ENCODE peak calls at places on chromosomes 13 and 19, in six cellular contexts. C is Peyer's patch; G is stimulated activated CD8-positive, alpha-beta memory T cell treated with anti-CD3 and anti-CD28 coated beads, Interleukin-7, amount 100 ng/mL, for 24 hours; T is T-helper 17 cell; U is H54; Z is central memory CD8-positive, alpha-beta T cell. K is an unnamed sample.

GRCh38 chr19:43534811-43535761 is 2.1 kb downstream of the ZNF575 start:
- DNase-seq in C (peak), G (no peak), T (no peak), U (no peak), Z (no peak), K (no peak)

GRCh38 chr19:13705928-13706447 is 58.3 kb upstream of the MRI1 start:
- DNase-seq in C (no peak), G (no peak), T (no peak), U (peak), Z (no peak), K (no peak)

GRCh38 chr13:98860491-98860890 is 108.0 kb upstream of the SLC15A1 start:
- DNase-seq in C (no peak), G (no peak), T (no peak), U (no peak), Z (no peak), K (no peak)

GRCh38 chr13:96179309-96179708 is 89.4 kb downstream of the HS6ST3 start:
- DNase-seq in C (no peak), G (no peak), T (no peak), U (no peak), Z (no peak), K (no peak)

GRCh38 chr13:98751397-98752110 is 918 bp downstream of the SLC15A1 start:
- DNase-seq in C (no peak), G (no peak), T (no peak), U (no peak), Z (no peak), K (no peak)

GRCh38 chr13:109131698-109132257 is 502.4 kb downstream of the MYO16 start:
- DNase-seq in C (no peak), G (no peak), T (no peak), U (no peak), Z (no peak), K (no peak)

GRCh38 chr19:6516659-6517291 is 14.1 kb upstream of the TNFSF9 start:
- DNase-seq in C (peak), G (peak), T (peak), U (peak), Z (peak), K (no peak)

GRCh38 chr19:14434543-14435319 is 1.6 kb downstream of the PKN1 start:
- DNase-seq in C (no peak), G (no peak), T (no peak), U (peak), Z (no peak), K (no peak)

GRCh38 chr13:53622431-53622830 is 593.8 kb downstream of the OLFM4 start:
- DNase-seq in C (no peak), G (no peak), T (no peak), U (no peak), Z (no peak), K (no peak)

GRCh38 chr13:49450105-49450819 is 6.2 kb downstream of the SETDB2 start:
- DNase-seq in C (no peak), G (no peak), T (no peak), U (no peak), Z (no peak), K (no peak)

K was measured in epithelial cell of proximal tubule.